ENCODE peak calls at places on chromosome 15, in eight cellular contexts. O is stimulated activated CD4-positive, alpha-beta T cell treated with anti-CD3 and anti-CD28 coated beads, Interleukin-15, amount 100 ng/mL, for 1 hour; H is islet precursor cell; F is T-cell; V is central memory CD4-positive, alpha-beta T cell; C is activated CD4-positive, alpha-beta T cell treated with anti-CD3 and anti-CD28 coated beads, Interleukin-2, amount 10 ng/mL, durations not matched to agents 7 days and 5 days; I is fibroblast of pulmonary artery; X is hippocampal formation. E is an unnamed sample.

GRCh38 chr15:100937171-100937570 is 18.0 kb downstream of the LRRK1 start:
- DNase-seq in O (no peak), H (no peak), F (no peak), V (no peak), C (no peak), I (no peak), X (no peak), E (no peak)

GRCh38 chr15:77909131-77909940 is 168.2 kb downstream of the TBC1D2B start:
- DNase-seq in O (no peak), H (no peak), F (no peak), V (no peak), C (no peak), I (no peak), X (no peak), E (no peak)

GRCh38 chr15:31489801-31490646 is 163.4 kb downstream of the KLF13 start:
- DNase-seq in O (no peak), H (peak), F (no peak), V (peak), C (peak), I (peak), X (peak), E (peak)

GRCh38 chr15:97941572-97941971 is 18.9 kb upstream of the ARRDC4 start:
- DNase-seq in O (no peak), H (no peak), F (no peak), V (no peak), C (no peak), I (no peak), X (no peak), E (no peak)

GRCh38 chr15:59276225-59277178 is 69.9 kb downstream of the LDHAL6B start:
- DNase-seq in O (no peak), H (peak), F (no peak), V (no peak), C (no peak), I (no peak), X (no peak), E (peak)

GRCh38 chr15:46344906-46345305 is 710.1 kb downstream of the SQOR start:
- DNase-seq in O (no peak), H (no peak), F (no peak), V (no peak), C (no peak), I (no peak), X (no peak), E (no peak)

GRCh38 chr15:62760506-62760905 is 282.0 kb upstream of the TPM1 start:
- DNase-seq in O (no peak), H (no peak), F (no peak), V (no peak), C (no peak), I (no peak), X (no peak), E (no peak)

GRCh38 chr15:53193149-53193548 is 403.0 kb upstream of the ONECUT1 start:
- DNase-seq in O (no peak), H (no peak), F (no peak), V (no peak), C (no peak), I (peak), X (no peak), E (no peak)

GRCh38 chr15:87609474-87609873 is 647.1 kb downstream of the NTRK3 start:
- DNase-seq in O (no peak), H (no peak), F (no peak), V (no peak), C (no peak), I (peak), X (no peak), E (no peak)

GRCh38 chr15:68552773-68553172 is 26.0 kb upstream of the CORO2B start:
- DNase-seq in O (no peak), H (peak), F (no peak), V (no peak), C (no peak), I (no peak), X (peak), E (no peak)

GRCh38 chr15:39433351-39433750 is 147.5 kb upstream of the THBS1 start:
- DNase-seq in O (no peak), H (no peak), F (no peak), V (no peak), C (no peak), I (no peak), X (no peak), E (no peak)

GRCh38 chr15:44087578-44088190 is 107.4 kb downstream of the FRMD5 start:
- DNase-seq in O (no peak), H (no peak), F (no peak), V (no peak), C (no peak), I (peak), X (no peak), E (no peak)

GRCh38 chr15:99073008-99073714 is 31.7 kb upstream of the SYNM start:
- DNase-seq in O (no peak), H (peak), F (no peak), V (no peak), C (no peak), I (no peak), X (no peak), E (peak)

GRCh38 chr15:70772402-70772801 is 9.0 kb upstream of the UACA start:
- DNase-seq in O (no peak), H (no peak), F (no peak), V (no peak), C (no peak), I (no peak), X (no peak), E (no peak)

GRCh38 chr15:57667171-57667924 is 39.2 kb upstream of the POLR2M start:
- DNase-seq in O (no peak), H (peak), F (no peak), V (no peak), C (no peak), I (peak), X (peak), E (peak)

GRCh38 chr15:94105760-94106159 is 125.6 kb upstream of the MCTP2 start:
- DNase-seq in O (no peak), H (peak), F (no peak), V (no peak), C (no peak), I (no peak), X (no peak), E (no peak)

GRCh38 chr15:43774062-43774461 is 2.7 kb downstream of the ELL3 start:
- DNase-seq in O (no peak), H (no peak), F (no peak), V (no peak), C (no peak), I (no peak), X (no peak), E (no peak)

GRCh38 chr15:68791431-68792283 is 29.0 kb downstream of the ANP32A start:
- DNase-seq in O (peak), H (no peak), F (peak), V (peak), C (peak), I (no peak), X (no peak), E (peak)

GRCh38 chr15:90901799-90902655 is 1.1 kb upstream of the MAN2A2 start:
- DNase-seq in O (peak), H (peak), F (peak), V (peak), C (peak), I (peak), X (peak), E (peak)

GRCh38 chr15:91568036-91568435 is 285.5 kb upstream of the SLCO3A1 start:
- DNase-seq in O (no peak), H (no peak), F (no peak), V (no peak), C (no peak), I (no peak), X (no peak), E (no peak)

GRCh38 chr15:98774756-98775497 is 126.6 kb downstream of the IGF1R start:
- DNase-seq in O (no peak), H (no peak), F (no peak), V (no peak), C (no peak), I (no peak), X (no peak), E (no peak)

GRCh38 chr15:100525894-100526512 is 2.7 kb downstream of the CERS3 start:
- DNase-seq in O (no peak), H (no peak), F (no peak), V (no peak), C (no peak), I (no peak), X (peak), E (no peak)

GRCh38 chr15:66145242-66146182 is 108.0 kb downstream of the MEGF11 start:
- DNase-seq in O (no peak), H (peak), F (no peak), V (no peak), C (no peak), I (no peak), X (no peak), E (peak)

GRCh38 chr15:69095280-69095679 is 65.2 kb upstream of the GLCE start:
- DNase-seq in O (no peak), H (no peak), F (no peak), V (no peak), C (no peak), I (no peak), X (no peak), E (no peak)